ENCODE peak calls at places on chromosomes 4 and X, in seven cellular contexts. One of them, this sample, is unnamed.

GRCh38 chr4:55446578-55446922 is 50.8 kb downstream of the TMEM165 start:
- DNase-seq in lower lobe of right lung: no peak
- DNase-seq in NB4: no peak
- DNase-seq in GM12865: no peak
- DNase-seq in HCT116: no peak
- DNase-seq in AG04450: no peak
- DNase-seq in uterus: no peak
- DNase-seq in this sample: no peak

GRCh38 chrX:69493193-69493592 is 10.9 kb upstream of the NALF2 start:
- DNase-seq in lower lobe of right lung: no peak
- DNase-seq in HCT116: peak; percentile 33
- DNase-seq in AG04450: no peak
- DNase-seq in NB4: peak; percentile 22
- DNase-seq in uterus: no peak
- DNase-seq in GM12865: peak; percentile 18
- DNase-seq in this sample: no peak

GRCh38 chr4:86329431-86329830 is 30.4 kb downstream of the MAPK10 start:
- DNase-seq in NB4: no peak
- DNase-seq in uterus: no peak
- DNase-seq in lower lobe of right lung: no peak
- DNase-seq in GM12865: no peak
- DNase-seq in HCT116: no peak
- DNase-seq in AG04450: no peak
- DNase-seq in this sample: no peak

GRCh38 chr4:117064297-117064696 is 21.1 kb downstream of the TRAM1L1 start:
- DNase-seq in HCT116: no peak
- DNase-seq in uterus: no peak
- DNase-seq in NB4: no peak
- DNase-seq in lower lobe of right lung: no peak
- DNase-seq in GM12865: no peak
- DNase-seq in AG04450: no peak
- DNase-seq in this sample: no peak

GRCh38 chrX:68807818-68808217 is 21.0 kb upstream of the EFNB1 start:
- DNase-seq in AG04450: no peak
- DNase-seq in NB4: peak; percentile 44
- DNase-seq in uterus: no peak
- DNase-seq in HCT116: peak; percentile 18
- DNase-seq in GM12865: no peak
- DNase-seq in lower lobe of right lung: no peak
- DNase-seq in this sample: no peak

GRCh38 chr4:98657531-98658286 is 702 bp downstream of the TSPAN5 start:
- DNase-seq in lower lobe of right lung: no peak
- DNase-seq in NB4: peak; percentile 30
- DNase-seq in HCT116: no peak
- DNase-seq in GM12865: no peak
- DNase-seq in AG04450: no peak
- DNase-seq in uterus: peak; percentile 41
- DNase-seq in this sample: no peak

GRCh38 chr4:60579335-60579734 is 620.8 kb upstream of the ADGRL3 start:
- DNase-seq in lower lobe of right lung: no peak
- DNase-seq in uterus: no peak
- DNase-seq in AG04450: no peak
- DNase-seq in HCT116: no peak
- DNase-seq in GM12865: no peak
- DNase-seq in NB4: no peak
- DNase-seq in this sample: no peak

GRCh38 chr4:40825014-40825838 is 75.5 kb downstream of the NSUN7 start:
- DNase-seq in HCT116: no peak
- DNase-seq in uterus: no peak
- DNase-seq in GM12865: peak; percentile 35
- DNase-seq in AG04450: no peak
- DNase-seq in lower lobe of right lung: no peak
- DNase-seq in NB4: no peak
- DNase-seq in this sample: no peak

GRCh38 chr4:80309301-80310004 is 26.1 kb upstream of the CFAP299 start:
- DNase-seq in AG04450: peak; percentile 77
- DNase-seq in uterus: no peak
- DNase-seq in NB4: peak; percentile 10
- DNase-seq in HCT116: no peak
- DNase-seq in GM12865: no peak
- DNase-seq in lower lobe of right lung: no peak
- DNase-seq in this sample: no peak

GRCh38 chr4:3660086-3660927 is 105.9 kb upstream of the ADRA2C start:
- DNase-seq in AG04450: no peak
- DNase-seq in NB4: no peak
- DNase-seq in HCT116: no peak
- DNase-seq in uterus: no peak
- DNase-seq in GM12865: no peak
- DNase-seq in lower lobe of right lung: no peak
- DNase-seq in this sample: no peak

GRCh38 chr4:168759959-168760527 is 250.0 kb downstream of the CBR4 start:
- DNase-seq in NB4: peak; percentile 11
- DNase-seq in uterus: no peak
- DNase-seq in lower lobe of right lung: peak; percentile 61
- DNase-seq in AG04450: no peak
- DNase-seq in GM12865: no peak
- DNase-seq in HCT116: no peak
- DNase-seq in this sample: no peak

GRCh38 chr4:122742933-122743829 is 10.7 kb downstream of the BBS12 start:
- DNase-seq in NB4: no peak
- DNase-seq in lower lobe of right lung: no peak
- DNase-seq in GM12865: no peak
- DNase-seq in uterus: no peak
- DNase-seq in AG04450: no peak
- DNase-seq in HCT116: no peak
- DNase-seq in this sample: no peak

GRCh38 chr4:28007693-28008092 is 1147.1 kb downstream of the STIM2 start:
- DNase-seq in uterus: no peak
- DNase-seq in AG04450: no peak
- DNase-seq in NB4: no peak
- DNase-seq in GM12865: no peak
- DNase-seq in HCT116: no peak
- DNase-seq in lower lobe of right lung: no peak
- DNase-seq in this sample: no peak

GRCh38 chr4:140291259-140291658 is 82.2 kb upstream of the SCOC start:
- DNase-seq in GM12865: no peak
- DNase-seq in AG04450: no peak
- DNase-seq in NB4: no peak
- DNase-seq in lower lobe of right lung: no peak
- DNase-seq in HCT116: no peak
- DNase-seq in uterus: no peak
- DNase-seq in this sample: peak; percentile 38

GRCh38 chr4:80295841-80296240 is 29.4 kb downstream of the FGF5 start:
- DNase-seq in NB4: no peak
- DNase-seq in HCT116: no peak
- DNase-seq in AG04450: no peak
- DNase-seq in GM12865: no peak
- DNase-seq in lower lobe of right lung: no peak
- DNase-seq in uterus: no peak
- DNase-seq in this sample: no peak

GRCh38 chr4:54637325-54637724 is 20.4 kb upstream of the KIT start:
- DNase-seq in lower lobe of right lung: no peak
- DNase-seq in AG04450: no peak
- DNase-seq in uterus: no peak
- DNase-seq in GM12865: no peak
- DNase-seq in NB4: no peak
- DNase-seq in HCT116: no peak
- DNase-seq in this sample: no peak

GRCh38 chrX:154761977-154762528 is 611 bp upstream of the DKC1 start:
- DNase-seq in uterus: no peak
- DNase-seq in AG04450: no peak
- DNase-seq in HCT116: no peak
- DNase-seq in NB4: no peak
- DNase-seq in lower lobe of right lung: no peak
- DNase-seq in GM12865: peak; percentile 13
- DNase-seq in this sample: peak; percentile 21

DNA sequence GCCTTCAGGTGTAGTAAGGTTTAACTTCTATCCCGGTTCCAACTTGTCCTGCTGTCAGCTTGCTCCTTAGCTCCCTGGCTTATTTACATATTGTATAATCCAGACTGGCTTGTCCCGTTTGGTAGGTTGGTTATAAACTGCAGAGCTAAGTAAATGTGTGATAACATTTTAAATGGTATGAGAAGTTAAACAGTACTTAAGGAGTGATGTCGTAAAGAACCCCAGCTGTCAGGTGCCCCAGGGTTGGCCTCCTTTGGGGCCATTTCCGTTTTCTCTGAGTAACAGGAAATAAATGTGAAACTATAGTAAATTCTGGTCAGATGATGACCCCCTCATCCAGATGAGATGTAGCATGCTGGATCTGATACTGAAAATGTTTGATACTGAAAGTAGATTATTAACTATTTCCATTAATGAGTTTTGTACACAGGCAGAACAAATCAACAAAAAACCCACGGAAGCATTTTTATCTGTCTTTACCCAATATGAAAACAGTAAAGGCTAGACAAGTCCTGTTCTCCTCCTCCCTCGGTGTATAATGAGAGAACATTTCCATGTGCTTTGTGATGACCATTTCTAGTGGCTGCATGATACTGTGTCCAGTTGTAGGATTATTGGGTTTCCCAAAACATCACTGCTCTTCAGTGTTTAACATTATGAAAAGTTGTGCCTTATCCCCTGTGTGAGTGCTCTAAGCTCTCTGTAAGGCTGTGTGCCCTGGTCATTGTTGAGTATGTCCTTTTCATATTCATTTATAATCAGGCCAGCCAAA is 22.4 kb downstream of the GAB1 start:
- DNase-seq in HCT116: no peak
- DNase-seq in uterus: no peak
- DNase-seq in AG04450: no peak
- DNase-seq in lower lobe of right lung: peak; percentile 70
- DNase-seq in NB4: peak; percentile 48
- DNase-seq in GM12865: peak; percentile 80
- DNase-seq in this sample: peak; percentile 95
- H3K4me3 ChIP-seq in HCT116: no peak overlapping the region
- H3K4me3 ChIP-seq in uterus: no peak overlapping the region
- H3K4me3 ChIP-seq in AG04450: no peak overlapping the region
- H3K4me3 ChIP-seq in lower lobe of right lung: peak overlapping the region; percentile 4
- H3K4me3 ChIP-seq in NB4: no peak overlapping the region
- H3K4me3 ChIP-seq in GM12865: peak overlapping the region; percentile 2
- H3K4me3 ChIP-seq in this sample: peak overlapping the region; percentile 17

GRCh38 chrX:153470411-153471363 is at the start of gene HAUS7:
- DNase-seq in HCT116: peak; percentile 59
- DNase-seq in AG04450: peak; percentile 70
- DNase-seq in NB4: peak; percentile 93
- DNase-seq in uterus: peak; percentile 87
- DNase-seq in GM12865: peak; percentile 94
- DNase-seq in lower lobe of right lung: peak; percentile 91
- DNase-seq in this sample: peak; percentile 56
- TF ChIP-seq CTCF in HCT116: no peak
- TF ChIP-seq CTCF in AG04450: peak; percentile 69
- TF ChIP-seq CTCF in NB4: peak; percentile 67
- TF ChIP-seq CTCF in uterus: peak; percentile 76
- TF ChIP-seq CTCF in GM12865: peak; percentile 55
- TF ChIP-seq CTCF in lower lobe of right lung: peak; percentile 71
- TF ChIP-seq CTCF in this sample: peak; percentile 75

DNA sequence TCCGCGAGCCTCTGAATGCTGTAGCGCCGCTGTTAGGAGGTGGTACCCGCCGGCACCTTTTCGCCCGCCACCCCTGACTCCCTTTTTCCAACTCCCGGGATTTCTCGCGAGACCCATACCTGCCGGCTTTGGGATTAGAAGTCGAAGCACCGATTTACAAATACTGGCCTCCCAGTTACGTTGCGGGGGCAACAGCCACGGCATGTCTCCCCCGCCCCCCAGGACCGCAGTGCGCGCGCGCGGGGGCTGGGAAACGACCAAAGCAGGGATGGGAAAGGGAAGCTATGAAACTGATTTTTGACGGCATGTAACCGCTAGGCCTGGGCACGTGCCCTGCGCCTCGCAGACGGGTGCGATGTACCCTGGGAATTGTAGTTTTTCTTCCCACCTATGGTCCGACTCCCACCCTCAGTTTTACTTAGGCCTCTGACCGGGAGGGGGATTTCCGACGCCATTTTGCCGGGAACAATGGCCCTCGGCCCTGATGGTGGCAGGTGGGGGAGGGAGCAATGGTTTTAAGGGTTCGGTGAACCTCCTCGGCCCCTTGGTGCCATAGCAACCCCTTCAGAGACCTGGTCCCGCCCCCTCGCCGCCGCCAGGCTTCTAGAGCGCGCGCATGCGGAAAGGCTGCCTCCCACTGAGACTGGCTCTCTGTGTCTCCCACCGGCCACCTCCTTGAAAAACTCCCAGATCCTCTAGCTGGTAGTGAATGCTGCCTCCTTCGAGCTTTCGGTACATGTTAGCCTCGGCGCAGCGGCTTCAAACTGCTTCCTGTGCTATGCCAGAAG is 772 bp upstream of the WNK3 start:
- DNase-seq in AG04450: peak; percentile 1
- DNase-seq in lower lobe of right lung: peak; percentile 51
- DNase-seq in uterus: peak; percentile 49
- DNase-seq in HCT116: no peak
- DNase-seq in NB4: no peak
- DNase-seq in GM12865: no peak
- DNase-seq in this sample: no peak
- H3K4me3 ChIP-seq in AG04450: peak overlapping the region; percentile 62
- H3K4me3 ChIP-seq in lower lobe of right lung: peak overlapping the region; percentile 52
- H3K4me3 ChIP-seq in uterus: peak overlapping the region; percentile 41
- H3K4me3 ChIP-seq in HCT116: no peak overlapping the region
- H3K4me3 ChIP-seq in NB4: no peak overlapping the region
- H3K4me3 ChIP-seq in GM12865: no peak overlapping the region
- H3K4me3 ChIP-seq in this sample: peak overlapping the region; percentile 69

GRCh38 chrX:100411802-100412333 is 1.8 kb upstream of the PCDH19 start:
- DNase-seq in AG04450: no peak
- DNase-seq in lower lobe of right lung: no peak
- DNase-seq in NB4: no peak
- DNase-seq in GM12865: no peak
- DNase-seq in uterus: no peak
- DNase-seq in HCT116: no peak
- DNase-seq in this sample: no peak

GRCh38 chrX:100410901-100411801 is 1.1 kb upstream of the PCDH19 start:
- DNase-seq in NB4: no peak
- DNase-seq in lower lobe of right lung: no peak
- DNase-seq in GM12865: no peak
- DNase-seq in uterus: no peak
- DNase-seq in AG04450: no peak
- DNase-seq in HCT116: no peak
- DNase-seq in this sample: no peak

GRCh38 chrX:100409316-100410082 is 574 bp downstream of the PCDH19 start:
- DNase-seq in NB4: no peak
- DNase-seq in HCT116: no peak
- DNase-seq in GM12865: no peak
- DNase-seq in lower lobe of right lung: no peak
- DNase-seq in AG04450: no peak
- DNase-seq in uterus: no peak
- DNase-seq in this sample: no peak

GRCh38 chrX:100410083-100410590 is at the start of gene PCDH19:
- DNase-seq in HCT116: no peak
- DNase-seq in GM12865: peak; percentile 4
- DNase-seq in lower lobe of right lung: peak; percentile 52
- DNase-seq in AG04450: no peak
- DNase-seq in uterus: peak; percentile 38
- DNase-seq in NB4: no peak
- DNase-seq in this sample: peak; percentile 2

DNA sequence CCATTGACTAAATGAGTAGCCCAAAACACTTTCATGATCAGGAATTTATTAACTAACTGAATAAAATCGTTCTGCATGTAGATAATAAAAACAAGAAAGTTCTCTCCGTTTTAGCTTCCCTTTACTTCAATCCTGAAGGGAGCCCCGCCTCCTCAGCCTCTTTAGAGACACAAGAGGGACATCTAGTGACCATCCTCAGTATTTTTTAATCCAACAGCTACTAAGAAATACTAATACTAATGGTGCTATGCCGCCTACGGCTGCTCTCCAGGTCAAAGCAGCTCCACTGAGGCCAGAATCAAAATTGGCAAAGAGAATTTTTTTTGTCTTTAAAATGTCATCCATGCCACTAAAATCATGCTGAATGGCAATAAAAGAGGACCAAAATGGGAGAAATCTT is 3.2 kb upstream of the PCDH19 start:
- DNase-seq in uterus: no peak
- DNase-seq in HCT116: no peak
- DNase-seq in NB4: peak; percentile 56
- DNase-seq in GM12865: peak; percentile 47
- DNase-seq in AG04450: no peak
- DNase-seq in lower lobe of right lung: no peak
- DNase-seq in this sample: peak; percentile 11
- TF ChIP-seq CTCF in uterus: peak; percentile 55
- TF ChIP-seq CTCF in HCT116: peak; percentile 24
- TF ChIP-seq CTCF in NB4: peak; percentile 7
- TF ChIP-seq CTCF in GM12865: peak; percentile 27
- TF ChIP-seq CTCF in AG04450: peak; percentile 46
- TF ChIP-seq CTCF in lower lobe of right lung: peak; percentile 49
- TF ChIP-seq CTCF in this sample: peak; percentile 45

This sample was measured in LNCaP clone FGC.